ENCODE peak calls at places on chromosome 19, in ten cellular contexts. G is right atrium auricular region, E is BE2C, O is omental fat pad, I is fibroblast of pulmonary artery, W is esophagus squamous epithelium, F is breast epithelium, N is heart right ventricle, Z is cardiac muscle cell, T is lower leg skin. M is an unnamed sample.
A peak's percentile ranks its signal among the peaks of the same experiment; 100 is the strongest.

GRCh38 chr19:7494416-7495098 is 5.7 kb upstream of the PEX11G start:
- DNase-seq in G (peak; percentile 72), E (no peak), O (no peak), I (peak; percentile 21), W (no peak), F (peak; percentile 40), N (peak; percentile 38), Z (peak; percentile 58), T (no peak), M (no peak)

GRCh38 chr19:19656451-19657396 is 6.8 kb downstream of the ATP13A1 start:
- DNase-seq in G (no peak), E (no peak), O (no peak), I (no peak), W (no peak), F (no peak), N (no peak), Z (no peak), T (no peak), M (no peak)

GRCh38 chr19:38433268-38433733 is at the start of gene RYR1:
- DNase-seq in G (no peak), E (peak; percentile 66), O (peak; percentile 36), I (peak; percentile 10), W (no peak), F (peak; percentile 53), N (peak; percentile 27), Z (peak; percentile 42), T (peak; percentile 88), M (no peak)

GRCh38 chr19:3844596-3844995 is 24.2 kb downstream of the ZFR2 start:
- DNase-seq in G (no peak), E (no peak), O (no peak), I (no peak), W (no peak), F (no peak), N (no peak), Z (no peak), T (no peak), M (no peak)

GRCh38 chr19:13053238-13053637 is 49.4 kb downstream of the LYL1 start:
- DNase-seq in G (no peak), E (no peak), O (no peak), I (peak; percentile 69), W (no peak), F (no peak), N (no peak), Z (peak; percentile 80), T (no peak), M (peak; percentile 79)

GRCh38 chr19:28643284-28643683 is 569.7 kb downstream of the UQCRFS1 start:
- DNase-seq in G (no peak), E (no peak), O (no peak), I (no peak), W (no peak), F (no peak), N (no peak), Z (no peak), T (no peak), M (no peak)

GRCh38 chr19:6402834-6403608 is 10.1 kb upstream of the GTF2F1 start:
- DNase-seq in G (no peak), E (no peak), O (no peak), I (peak; percentile 88), W (no peak), F (no peak), N (no peak), Z (peak; percentile 89), T (no peak), M (peak; percentile 54)

GRCh38 chr19:33832633-33833032 is 36.0 kb downstream of the KCTD15 start:
- DNase-seq in G (no peak), E (no peak), O (no peak), I (no peak), W (no peak), F (no peak), N (no peak), Z (no peak), T (no peak), M (no peak)

GRCh38 chr19:39247701-39248664 is 673 bp downstream of the IFNL4 start:
- DNase-seq in G (no peak), E (no peak), O (no peak), I (peak; percentile 8), W (no peak), F (no peak), N (no peak), Z (peak; percentile 24), T (no peak), M (no peak)

GRCh38 chr19:57075125-57075524 is 44.7 kb upstream of the USP29 start:
- DNase-seq in G (no peak), E (no peak), O (no peak), I (no peak), W (no peak), F (no peak), N (no peak), Z (no peak), T (no peak), M (no peak)

GRCh38 chr19:741506-742131 is 9.3 kb upstream of the MISP start:
- DNase-seq in G (no peak), E (no peak), O (no peak), I (no peak), W (no peak), F (no peak), N (no peak), Z (no peak), T (no peak), M (no peak)

GRCh38 chr19:34835952-34836351 is 62.9 kb upstream of the ZNF599 start:
- DNase-seq in G (no peak), E (no peak), O (no peak), I (no peak), W (no peak), F (no peak), N (no peak), Z (no peak), T (no peak), M (no peak)

GRCh38 chr19:34838248-34838647 is 65.2 kb upstream of the ZNF599 start:
- DNase-seq in G (no peak), E (no peak), O (no peak), I (peak; percentile 41), W (no peak), F (no peak), N (no peak), Z (peak; percentile 40), T (no peak), M (no peak)

GRCh38 chr19:34837262-34837661 is 64.2 kb upstream of the ZNF599 start:
- DNase-seq in G (peak; percentile 65), E (peak; percentile 91), O (no peak), I (peak; percentile 31), W (no peak), F (no peak), N (peak; percentile 86), Z (peak; percentile 33), T (no peak), M (no peak)

GRCh38 chr19:34841780-34842179 is 68.8 kb upstream of the ZNF599 start:
- DNase-seq in G (no peak), E (no peak), O (no peak), I (no peak), W (no peak), F (no peak), N (no peak), Z (no peak), T (no peak), M (no peak)

DNA sequence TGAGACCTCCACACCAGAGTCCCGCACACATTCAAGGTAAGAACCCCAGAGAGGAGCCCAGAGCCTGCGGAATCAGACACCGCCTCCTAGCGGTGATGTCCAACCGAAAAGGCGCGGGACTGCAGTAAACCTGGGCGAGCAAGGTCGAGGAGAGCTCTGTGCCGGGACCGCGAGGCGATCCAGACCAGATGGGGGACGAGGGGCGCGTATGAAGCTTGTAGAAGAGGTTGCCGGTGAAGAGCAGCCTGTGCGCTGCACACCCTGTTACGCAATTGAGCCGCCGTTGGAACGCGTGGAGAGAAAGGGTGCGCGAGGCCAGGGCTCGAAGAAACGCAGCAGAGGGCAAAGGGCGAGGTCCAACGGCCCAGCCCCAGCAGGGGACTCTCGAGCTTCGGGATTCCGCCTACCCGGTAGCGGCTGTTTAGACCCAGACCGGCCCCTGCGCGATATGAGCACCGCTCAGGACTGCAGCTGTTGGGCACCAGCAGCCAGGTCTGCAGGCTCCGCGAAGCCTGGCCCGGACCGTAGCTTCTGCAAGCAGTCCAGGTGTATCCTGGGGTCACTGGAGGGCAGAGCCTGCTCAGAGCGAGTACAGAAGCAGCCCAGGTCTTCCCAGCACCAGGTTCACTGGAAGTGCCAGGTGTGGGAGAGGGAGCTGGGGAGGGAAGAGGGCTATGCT is 65.9 kb upstream of the ZNF599 start:
- DNase-seq in G (no peak), E (no peak), O (no peak), I (peak; percentile 26), W (no peak), F (no peak), N (no peak), Z (peak; percentile 28), T (no peak), M (peak; percentile 5)
- TF ChIP-seq CTCF in G (peak; percentile 56), E (no peak), O (no peak), I (peak; percentile 42), W (peak; percentile 2), F (no peak), N (peak; percentile 3), Z (peak; percentile 48), T (no peak), M (peak; percentile 36)

GRCh38 chr19:37114001-37114400 is 35.8 kb downstream of the ZNF420 start:
- DNase-seq in G (no peak), E (peak; percentile 13), O (no peak), I (no peak), W (no peak), F (no peak), N (no peak), Z (no peak), T (no peak), M (no peak)
- TF ChIP-seq CTCF in G (peak; percentile 22), E (peak; percentile 47), O (no peak), I (no peak), W (no peak), F (no peak), N (no peak), Z (no peak), T (no peak), M (no peak)

DNA sequence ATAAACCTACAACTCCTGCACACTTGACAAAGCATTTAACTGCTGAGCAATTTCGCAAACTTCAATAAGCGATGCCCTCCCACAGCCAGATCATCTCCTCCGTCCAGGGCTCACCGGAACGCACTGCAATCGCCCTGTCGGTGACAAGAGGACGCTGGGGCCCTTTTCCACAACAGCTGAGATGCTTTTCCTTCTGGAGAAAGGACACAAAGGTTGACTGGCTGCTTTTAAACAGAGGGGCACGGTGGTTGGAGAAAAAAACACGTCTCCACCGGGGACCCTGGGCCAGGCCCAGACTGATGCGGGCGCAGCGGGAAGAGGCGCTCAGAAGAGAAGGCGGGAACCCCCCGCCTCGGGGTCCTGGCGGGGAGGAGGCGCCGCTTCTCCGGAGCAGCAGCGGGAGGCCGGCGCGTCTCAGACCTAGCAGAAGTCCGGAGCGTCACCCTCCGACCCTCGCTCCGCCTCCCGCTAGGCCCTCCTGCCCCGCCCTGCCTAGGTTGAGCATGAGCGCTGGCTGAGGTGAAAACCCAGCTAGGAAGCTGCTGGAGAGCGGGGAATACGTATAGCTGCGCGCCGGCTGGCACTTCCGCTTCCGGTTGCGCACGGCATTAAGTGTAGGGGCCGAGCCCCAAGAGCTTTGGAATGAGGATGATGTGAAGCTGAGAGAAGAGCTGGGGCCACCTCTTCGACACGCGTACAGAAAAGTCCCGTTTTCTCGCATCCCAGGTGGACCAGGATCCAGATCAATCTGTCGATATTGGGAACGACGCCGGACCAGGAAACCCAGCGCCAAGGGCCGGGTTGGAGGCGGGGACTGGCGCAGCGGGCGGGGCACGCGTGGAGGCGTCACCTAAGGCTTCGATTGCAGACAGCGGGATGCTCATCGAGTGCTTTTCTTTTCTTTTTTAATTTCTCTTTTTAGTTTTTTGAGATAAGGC is at the start of gene ZNF846:
- DNase-seq in G (peak; percentile 89), E (peak; percentile 96), O (peak; percentile 72), I (peak; percentile 97), W (peak; percentile 63), F (peak; percentile 92), N (peak; percentile 91), Z (peak; percentile 98), T (peak; percentile 98), M (peak; percentile 95)
- TF ChIP-seq CTCF in G (peak; percentile 3), E (no peak), O (no peak), I (no peak), W (no peak), F (peak; percentile 13), N (no peak), Z (no peak), T (no peak), M (no peak)

GRCh38 chr19:50255115-50255514 is 51.7 kb downstream of the MYH14 start:
- DNase-seq in G (no peak), E (no peak), O (no peak), I (no peak), W (no peak), F (no peak), N (no peak), Z (no peak), T (no peak), M (no peak)
- TF ChIP-seq CTCF in G (no peak), E (peak; percentile 12), O (no peak), I (no peak), W (no peak), F (no peak), N (no peak), Z (peak; percentile 13), T (no peak), M (no peak)

M was measured in AG10803.